ENCODE peak calls at places on chromosome 9, in four cellular contexts. Q, T, R and A are unnamed samples. For H3K4me1, the result is how much of the 10 kb centered on the place peaks cover.

GRCh38 chr9:37859043-37859442 is 44.9 kb downstream of the SLC25A51 start:
- DNase-seq in Q (no peak), T (no peak), R (no peak), A (no peak)

GRCh38 chr9:79694676-79695400 is 123.1 kb downstream of the TLE4 start:
- DNase-seq in Q (no peak), T (no peak), R (no peak), A (no peak)

GRCh38 chr9:82763631-82764030 is 299.3 kb downstream of the RASEF start:
- DNase-seq in Q (no peak), T (no peak), R (no peak), A (no peak)

GRCh38 chr9:20041717-20042116 is 252.9 kb upstream of the SLC24A2 start:
- DNase-seq in Q (no peak), T (peak), R (no peak), A (no peak)

GRCh38 chr9:84970432-84970831 is 300.9 kb downstream of the NTRK2 start:
- DNase-seq in Q (no peak), T (no peak), R (no peak), A (no peak)

GRCh38 chr9:114655689-114656088 is 1.9 kb downstream of the TEX53 start:
- DNase-seq in Q (no peak), T (no peak), R (no peak), A (peak)

GRCh38 chr9:9558907-9559306 is 1053.9 kb downstream of the PTPRD start:
- DNase-seq in Q (no peak), T (no peak), R (no peak), A (peak)

GRCh38 chr9:221989-222776 is 7.5 kb downstream of the DOCK8 start:
- DNase-seq in Q (no peak), T (no peak), R (no peak), A (no peak)

GRCh38 chr9:69104830-69105527 is 69.1 kb upstream of the TJP2 start:
- DNase-seq in Q (peak), T (peak), R (no peak), A (no peak)

GRCh38 chr9:124410321-124410913 is 4.8 kb downstream of the PSMB7 start:
- DNase-seq in Q (no peak), T (no peak), R (no peak), A (no peak)

GRCh38 chr9:7320139-7320538 is 479.4 kb downstream of the DMAC1 start:
- DNase-seq in Q (no peak), T (no peak), R (no peak), A (no peak)

GRCh38 chr9:21923694-21924093 is 70.5 kb downstream of the CDKN2A start:
- DNase-seq in Q (no peak), T (no peak), R (no peak), A (no peak)

GRCh38 chr9:37309136-37309535 is 113.4 kb upstream of the GRHPR start:
- DNase-seq in Q (no peak), T (no peak), R (no peak), A (no peak)

GRCh38 chr9:109956811-109957440 is 176.9 kb downstream of the PALM2AKAP2 start:
- DNase-seq in Q (no peak), T (no peak), R (no peak), A (no peak)

GRCh38 chr9:70601000-70601929 is 186.8 kb upstream of the KLF9 start:
- DNase-seq in Q (peak), T (peak), R (peak), A (no peak)

GRCh38 chr9:78860806-78861475 is 564.0 kb downstream of the PSAT1 start:
- DNase-seq in Q (no peak), T (no peak), R (no peak), A (no peak)

GRCh38 chr9:37398464-37399025 is 24.0 kb upstream of the GRHPR start:
- DNase-seq in Q (no peak), T (no peak), R (no peak), A (no peak)

GRCh38 chr9:33506626-33507370 is 17.3 kb upstream of the ANKRD18B start:
- DNase-seq in Q (no peak), T (no peak), R (no peak), A (no peak)

GRCh38 chr9:136886610-136887597 is 588 bp downstream of the TRAF2 start:
- DNase-seq in Q (peak), T (peak), R (no peak), A (no peak)

GRCh38 chr9:88997646-88998045 is 6.4 kb downstream of the S1PR3 start:
- DNase-seq in Q (no peak), T (no peak), R (no peak), A (peak)

DNA sequence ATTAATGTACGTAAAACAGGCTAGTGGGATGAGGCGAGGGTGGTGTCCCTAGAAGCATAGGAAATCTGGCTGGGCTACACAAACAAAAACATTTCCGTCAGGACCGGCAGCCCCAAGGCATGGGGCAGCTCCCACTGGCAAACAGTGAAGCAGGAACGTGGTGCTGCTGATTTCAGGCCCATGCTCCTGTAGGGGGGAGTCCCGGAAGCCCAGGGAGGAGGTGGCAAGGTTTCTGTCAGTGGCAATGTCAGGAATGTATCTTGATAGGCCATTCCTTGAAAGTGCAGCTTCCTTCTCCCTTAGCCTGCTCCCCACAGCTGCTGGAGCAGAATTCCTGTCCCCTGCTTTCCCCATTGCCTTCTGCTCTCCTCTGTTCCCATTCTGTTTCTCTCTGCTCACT is 42.4 kb downstream of the MRRF start:
- DNase-seq in Q (no peak), T (no peak), R (no peak), A (no peak)
- TF ChIP-seq CTCF in Q (no peak), T (no peak), R (no peak), A (no peak)

GRCh38 chr9:131676431-131676972 is 63.4 kb downstream of the RAPGEF1 start:
- DNase-seq in Q (no peak), T (no peak), R (no peak), A (no peak)
- H3K4me1 ChIP-seq in Q (under half), T (under half), R (half or more), A (half or more)

GRCh38 chr9:126953089-126953809 is 38.7 kb downstream of the RALGPS1 start:
- DNase-seq in Q (no peak), T (no peak), R (no peak), A (no peak)

GRCh38 chr9:126942369-126942768 is 27.8 kb downstream of the RALGPS1 start:
- DNase-seq in Q (no peak), T (no peak), R (no peak), A (no peak)

GRCh38 chr9:126952180-126952960 is 37.8 kb downstream of the RALGPS1 start:
- DNase-seq in Q (no peak), T (no peak), R (no peak), A (no peak)

GRCh38 chr9:126945682-126946081 is 31.1 kb downstream of the RALGPS1 start:
- DNase-seq in Q (no peak), T (no peak), R (no peak), A (no peak)

GRCh38 chr9:126947529-126947928 is 32.9 kb downstream of the RALGPS1 start:
- DNase-seq in Q (no peak), T (no peak), R (no peak), A (no peak)
- TF ChIP-seq CTCF in Q (no peak), T (no peak), R (no peak), A (no peak)

GRCh38 chr9:127770905-127771569 is 7.4 kb downstream of the SH2D3C start:
- DNase-seq in Q (peak), T (peak), R (peak), A (no peak)

GRCh38 chr9:127771570-127772189 is 6.8 kb downstream of the SH2D3C start:
- DNase-seq in Q (no peak), T (no peak), R (no peak), A (no peak)

GRCh38 chr9:127768666-127769065 is 9.8 kb downstream of the SH2D3C start:
- DNase-seq in Q (no peak), T (no peak), R (no peak), A (no peak)

GRCh38 chr9:127769101-127769500 is 9.4 kb downstream of the SH2D3C start:
- DNase-seq in Q (no peak), T (no peak), R (no peak), A (no peak)

GRCh38 chr9:127769985-127770904 is 8.2 kb downstream of the SH2D3C start:
- DNase-seq in Q (no peak), T (no peak), R (peak), A (no peak)
- H3K4me1 ChIP-seq in Q (under half), T (under half), R (under half), A (under half)

GRCh38 chr9:135671591-135672041 is 8.5 kb downstream of the LCN9 start:
- DNase-seq in Q (no peak), T (no peak), R (peak), A (no peak)
- TF ChIP-seq CTCF in Q (no peak), T (no peak), R (no peak), A (no peak)